ENCODE peak calls at places on chromosomes 4 and X, in four cellular contexts. P is thoracic aorta; N is PC-9; S is activated naive CD8-positive, alpha-beta T cell treated with anti-CD3 and anti-CD28 coated beads, Interleukin-2, amount 50 U/mL, for 24 hours. C is an unnamed sample.

GRCh38 chr4:141140271-141141205 is 7.3 kb upstream of the RNF150 start:
- DNase-seq in S (no peak), P (no peak), N (no peak), C (no peak)

GRCh38 chr4:41873380-41874295 is 61.6 kb upstream of the TMEM33 start:
- DNase-seq in N (no peak), S (no peak), P (no peak), C (no peak)

GRCh38 chrX:107014927-107015326 is 14.9 kb upstream of the MORC4 start:
- DNase-seq in P (no peak), S (no peak), N (no peak), C (no peak)

GRCh38 chr4:165931741-165932140 is 58.7 kb downstream of the TLL1 start:
- DNase-seq in S (no peak), N (no peak), P (no peak), C (peak)

GRCh38 chr4:2433609-2434350 is 15.0 kb downstream of the CFAP99 start:
- DNase-seq in S (no peak), P (no peak), N (no peak), C (no peak)

GRCh38 chr4:8761167-8761823 is 110.3 kb downstream of the HMX1 start:
- DNase-seq in P (no peak), S (no peak), N (no peak), C (no peak)

GRCh38 chrX:152926279-152926678 is 28.4 kb downstream of the ZNF185 start:
- DNase-seq in P (no peak), S (peak), N (peak), C (no peak)

GRCh38 chrX:50469206-50469605 is 1.4 kb downstream of the DGKK start:
- DNase-seq in S (no peak), P (no peak), N (no peak), C (no peak)

GRCh38 chr4:124980276-124980752 is 267.8 kb upstream of the ANKRD50 start:
- DNase-seq in P (no peak), N (no peak), S (no peak), C (no peak)

GRCh38 chrX:12988797-12989196 is 13.9 kb downstream of the TMSB4X start:
- DNase-seq in S (no peak), N (peak), P (no peak), C (peak)

GRCh38 chr4:111957992-111958391 is 187.3 kb upstream of the FAM241A start:
- DNase-seq in S (no peak), P (no peak), N (no peak), C (no peak)

GRCh38 chr4:124092101-124093057 is 620.2 kb downstream of the ANKRD50 start:
- DNase-seq in N (no peak), S (no peak), P (no peak), C (no peak)

GRCh38 chr4:46389301-46389761 is 597 bp downstream of the GABRA2 start:
- DNase-seq in S (no peak), P (no peak), N (no peak), C (no peak)

GRCh38 chrX:46311581-46312120 is 233.6 kb downstream of the ZNF674 start:
- DNase-seq in P (no peak), S (no peak), N (no peak), C (no peak)

GRCh38 chr4:100421356-100421978 is 96.4 kb downstream of the EMCN start:
- DNase-seq in S (no peak), P (no peak), N (no peak), C (no peak)

GRCh38 chr4:8560265-8561047 is 19.7 kb upstream of the GPR78 start:
- DNase-seq in N (peak), S (no peak), P (no peak), C (peak)

GRCh38 chr4:173883821-173884220 is 353.8 kb upstream of the HAND2 start:
- DNase-seq in N (no peak), S (no peak), P (no peak), C (no peak)

GRCh38 chrX:154486396-154487207 is at the start of gene UBL4A:
- DNase-seq in S (peak), P (peak), N (peak), C (peak)

GRCh38 chr4:146134761-146135160 is 40.8 kb upstream of the LSM6 start:
- DNase-seq in S (no peak), N (no peak), P (no peak), C (no peak)

GRCh38 chrX:24846551-24847170 is 152.9 kb downstream of the POLA1 start:
- DNase-seq in P (no peak), S (no peak), N (no peak), C (no peak)

GRCh38 chrX:12701625-12702024 is 89.6 kb upstream of the PRPS2 start:
- DNase-seq in P (no peak), N (peak), S (peak), C (peak)

GRCh38 chr4:128548381-128548780 is 260.8 kb upstream of the PGRMC2 start:
- DNase-seq in P (no peak), S (no peak), N (no peak), C (no peak)

GRCh38 chrX:67338262-67338661 is 205.6 kb upstream of the AR start:
- DNase-seq in S (no peak), P (no peak), N (no peak), C (no peak)

GRCh38 chrX:30893206-30893605 is 4.2 kb upstream of the TAB3 start:
- DNase-seq in P (no peak), N (peak), S (no peak), C (no peak)

GRCh38 chr4:75686346-75686745 is 13.1 kb upstream of the G3BP2 start:
- DNase-seq in N (no peak), S (peak), P (no peak), C (no peak)

GRCh38 chr4:150010525-150011126 is 67.6 kb upstream of the DCLK2 start:
- DNase-seq in N (peak), S (no peak), P (peak), C (peak)

GRCh38 chrX:41377624-41378023 is 43.7 kb downstream of the DDX3X start:
- DNase-seq in S (peak), N (no peak), P (no peak), C (no peak)

GRCh38 chr4:68176500-68176899 is 46.8 kb upstream of the TMPRSS11F start:
- DNase-seq in P (no peak), N (no peak), S (no peak), C (no peak)

GRCh38 chr4:139861471-139861870 is 195.9 kb downstream of the MGST2 start:
- DNase-seq in P (no peak), S (no peak), N (no peak), C (no peak)

GRCh38 chr4:150209140-150209829 is 131.0 kb downstream of the DCLK2 start:
- DNase-seq in N (peak), S (peak), P (no peak), C (peak)

GRCh38 chrX:125203737-125204578 is 115.7 kb upstream of the TEX13C start:
- DNase-seq in P (no peak), S (no peak), N (no peak), C (no peak)

GRCh38 chr4:174136013-174136412 is 147.5 kb downstream of the FBXO8 start:
- DNase-seq in S (no peak), N (no peak), P (no peak), C (no peak)

C was measured in trophoblast cell.